ENCODE peak calls at places on chromosomes 16 and 17, in seven cellular contexts. G, N, D, X, E, O and H are unnamed samples.

GRCh38 chr17:65278050-65278819 is 141.1 kb downstream of the RGS9 start:
- DNase-seq in E (peak; percentile 87), X (peak; percentile 78), N (peak; percentile 66), O (peak; percentile 90), G (peak; percentile 62), D (peak; percentile 65), H (peak; percentile 61)

GRCh38 chr17:33639103-33639991 is 346.3 kb upstream of the ASIC2 start:
- DNase-seq in X (no peak), E (no peak), N (no peak), O (no peak), G (no peak), D (no peak), H (no peak)

GRCh38 chr17:56833023-56833811 is 503 bp downstream of the C17orf67 start:
- DNase-seq in G (peak; percentile 58), X (peak; percentile 75), E (peak; percentile 56), D (peak; percentile 72), N (peak; percentile 32), O (peak; percentile 71), H (peak; percentile 77)

GRCh38 chr17:70074991-70075390 is at the start of gene KCNJ16:
- DNase-seq in E (peak; percentile 46), O (no peak), X (no peak), N (no peak), G (no peak), D (no peak), H (no peak)

GRCh38 chr16:10981697-10982216 is 37.4 kb downstream of the CLEC16A start:
- DNase-seq in X (peak; percentile 69), N (no peak), D (no peak), G (no peak), E (peak; percentile 65), O (peak; percentile 70), H (no peak)

GRCh38 chr16:48611329-48612137 is 1.6 kb upstream of the N4BP1 start:
- DNase-seq in D (no peak), E (peak; percentile 89), X (no peak), N (no peak), O (peak; percentile 71), G (no peak), H (peak; percentile 96)

GRCh38 chr17:32287804-32288511 is 22.3 kb downstream of the RHBDL3 start:
- DNase-seq in D (no peak), X (no peak), G (no peak), E (no peak), O (peak; percentile 74), N (no peak), H (no peak)

GRCh38 chr17:43211480-43212402 is at the start of gene TMEM106A:
- DNase-seq in G (peak; percentile 85), D (peak; percentile 91), X (peak; percentile 85), E (peak; percentile 87), N (peak; percentile 52), O (peak; percentile 89), H (peak; percentile 96)

GRCh38 chr16:4176794-4177438 is 60.7 kb upstream of the ADCY9 start:
- DNase-seq in G (peak; percentile 73), X (no peak), D (peak; percentile 49), O (no peak), N (no peak), E (peak; percentile 12), H (no peak)

GRCh38 chr17:67753026-67753425 is 35.3 kb downstream of the NOL11 start:
- DNase-seq in O (peak; percentile 48), N (no peak), D (no peak), G (no peak), E (no peak), X (peak; percentile 52), H (no peak)

GRCh38 chr16:81526199-81526598 is 81.6 kb downstream of the CMIP start:
- DNase-seq in E (no peak), G (peak; percentile 20), X (no peak), O (no peak), D (no peak), N (no peak), H (no peak)

GRCh38 chr16:81524382-81524781 is 79.8 kb downstream of the CMIP start:
- DNase-seq in D (no peak), G (no peak), E (no peak), O (no peak), X (no peak), N (no peak), H (peak; percentile 96)

GRCh38 chr16:81522141-81522701 is 77.6 kb downstream of the CMIP start:
- DNase-seq in E (peak; percentile 81), X (peak; percentile 65), D (no peak), O (peak; percentile 78), N (no peak), G (no peak), H (no peak)

GRCh38 chr16:81521141-81521626 is 76.6 kb downstream of the CMIP start:
- DNase-seq in N (no peak), D (no peak), E (peak; percentile 49), G (no peak), X (no peak), O (no peak), H (no peak)

DNA sequence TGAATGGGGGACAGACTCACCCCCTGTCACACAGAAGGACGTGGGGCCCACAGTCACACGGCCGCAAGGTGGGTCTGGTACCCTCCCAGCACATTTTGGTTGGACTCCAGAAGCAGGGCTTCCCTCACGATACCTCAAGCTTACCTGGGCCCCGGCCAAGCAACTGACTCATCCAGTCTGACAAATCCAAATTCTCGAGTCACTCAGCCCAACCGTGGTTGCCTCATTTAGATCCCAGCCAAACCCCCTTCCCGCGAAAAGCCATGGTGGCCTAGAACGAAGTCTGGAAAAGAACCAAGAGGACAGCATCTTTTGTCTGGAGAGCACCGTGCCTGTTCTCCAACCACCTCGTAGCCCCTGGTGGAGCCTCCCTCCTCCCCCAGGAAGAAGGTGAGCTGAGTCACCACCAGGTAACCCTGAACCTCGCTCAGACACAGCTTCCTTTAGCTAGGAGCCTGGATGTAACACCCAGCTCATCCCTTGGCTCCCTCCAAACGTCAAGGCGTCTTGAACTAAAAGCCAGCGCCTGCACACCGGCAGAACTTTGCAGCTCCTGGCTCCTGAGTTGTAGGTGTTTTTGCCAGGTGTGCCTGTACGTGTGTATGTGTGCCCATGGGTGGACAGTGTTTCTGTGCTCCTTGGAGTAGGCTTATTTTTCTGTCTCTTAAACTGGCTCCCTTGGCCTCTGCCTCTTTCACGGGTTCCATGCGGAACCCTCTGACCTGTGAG is 78.9 kb downstream of the CMIP start:
- DNase-seq in X (no peak), D (no peak), O (no peak), N (no peak), G (peak; percentile 87), E (peak; percentile 51), H (peak; percentile 83)
- H3K4me1 ChIP-seq in X (no peaks in the 10 kb centered on the region), D (peaks cover 10% of the 10 kb centered on the region), O (no peaks in the 10 kb centered on the region), N (peaks cover 10% of the 10 kb centered on the region), G (peaks cover 14% of the 10 kb centered on the region), E (no peaks in the 10 kb centered on the region), H (peaks cover 27% of the 10 kb centered on the region)

GRCh38 chr17:20214807-20215206 is 205.6 kb downstream of the SPECC1 start:
- DNase-seq in D (no peak), N (no peak), X (no peak), G (no peak), O (no peak), E (no peak), H (no peak)

GRCh38 chr17:20217677-20218076 is 208.5 kb downstream of the SPECC1 start:
- DNase-seq in G (no peak), E (no peak), O (no peak), X (no peak), D (no peak), N (no peak), H (no peak)

GRCh38 chr17:20216154-20216815 is 207.1 kb downstream of the SPECC1 start:
- DNase-seq in X (no peak), O (no peak), G (no peak), D (no peak), E (peak; percentile 21), N (no peak), H (no peak)

GRCh38 chr17:20216853-20217252 is 207.7 kb downstream of the SPECC1 start:
- DNase-seq in D (no peak), O (no peak), N (no peak), E (no peak), G (no peak), X (peak; percentile 38), H (no peak)

DNA sequence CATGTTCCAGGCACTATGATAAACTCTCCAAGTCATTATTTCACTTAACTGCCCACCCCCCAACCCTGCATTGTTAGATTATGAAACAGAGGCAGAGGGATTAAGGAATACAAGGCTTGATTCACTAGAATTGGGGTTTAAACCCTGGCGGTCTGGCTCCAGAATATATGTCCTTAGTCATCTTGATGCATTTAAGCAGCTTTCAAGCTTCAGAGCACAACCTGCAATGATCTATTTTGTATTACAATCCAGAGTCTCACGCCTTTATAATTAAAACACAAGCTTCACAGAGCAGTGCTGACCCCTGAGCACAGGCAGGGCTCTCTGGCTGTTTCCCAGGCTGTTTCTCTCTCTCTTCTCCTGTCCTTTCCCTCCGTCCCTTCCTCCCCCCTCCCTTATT is 209.1 kb downstream of the SPECC1 start:
- DNase-seq in X (peak; percentile 13), N (no peak), D (no peak), O (no peak), E (no peak), G (no peak), H (no peak)
- H3K23ac ChIP-seq in X (no peak overlapping the region), N (no peak overlapping the region), D (no peak overlapping the region), O (no peak overlapping the region), E (no peak overlapping the region), G (no peak overlapping the region), H (no peak overlapping the region)

GRCh38 chr17:21464611-21465021 is 88.5 kb downstream of the KCNJ12 start:
- DNase-seq in N (no peak), E (peak; percentile 24), D (no peak), G (no peak), X (peak; percentile 57), O (no peak), H (no peak)
- H3K9ac ChIP-seq in N (peak overlapping the region; percentile 66), E (peak overlapping the region; percentile 59), D (no peak overlapping the region), G (no peak overlapping the region), X (no peak overlapping the region), O (no peak overlapping the region), H (no peak overlapping the region)

DNA sequence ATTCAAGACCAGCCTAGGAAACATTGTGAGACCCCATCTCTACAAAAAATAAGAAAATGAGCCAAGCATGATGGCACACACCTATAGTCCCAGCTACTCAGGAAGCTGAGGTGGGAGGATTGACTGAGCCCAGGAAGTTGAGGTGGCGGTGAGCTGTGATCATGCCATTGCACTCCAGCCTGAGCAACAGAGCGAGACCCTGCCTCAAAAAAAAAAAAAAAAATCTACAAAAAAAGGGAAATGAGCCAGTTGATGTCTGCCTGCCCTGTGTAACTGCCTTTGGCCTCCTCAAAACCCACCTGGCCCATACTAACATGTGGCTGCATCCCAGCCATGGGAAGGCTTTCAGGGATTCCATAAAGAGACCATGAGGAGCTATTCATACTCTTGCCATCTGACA is 4.5 kb downstream of the RANBP10 start:
- DNase-seq in N (no peak), E (no peak), O (no peak), X (no peak), D (no peak), G (no peak), H (no peak)
- H3K4me1 ChIP-seq in N (peaks cover 8% of the 10 kb centered on the region), E (peaks cover 1% of the 10 kb centered on the region), O (peaks cover 3% of the 10 kb centered on the region), X (peaks cover 6% of the 10 kb centered on the region), D (peaks cover 10% of the 10 kb centered on the region), G (peaks cover 6% of the 10 kb centered on the region), H (peaks cover 7% of the 10 kb centered on the region)